ENCODE peak calls at places on chromosomes 11 and 22, in nine cellular contexts. B is GM23338, S is hepatocyte, H is neural progenitor cell, G is PC-3, W is OCI-LY7, L is SK-N-SH, R is HCT116, F is MM.1S. T is an unnamed sample.

GRCh38 chr11:2788751-2789140 is 89.0 kb upstream of the KCNQ1OT1 start:
- DNase-seq in B (no peak), S (no peak), H (no peak), G (no peak), W (no peak), L (no peak), R (no peak), F (no peak), T (no peak)

GRCh38 chr11:112810951-112811350 is 150.3 kb upstream of the NCAM1 start:
- DNase-seq in B (no peak), S (no peak), H (no peak), G (no peak), W (no peak), L (no peak), R (no peak), F (no peak), T (no peak)

GRCh38 chr22:36373258-36373579 is 14.5 kb downstream of the MYH9 start:
- DNase-seq in B (peak), S (no peak), H (no peak), G (peak), W (no peak), L (no peak), R (no peak), F (no peak), T (no peak)

GRCh38 chr11:120294096-120294495 is 31.0 kb upstream of the TLCD5 start:
- DNase-seq in B (no peak), S (no peak), H (no peak), G (no peak), W (no peak), L (no peak), R (no peak), F (no peak), T (no peak)

GRCh38 chr22:41873391-41873790 is 40.5 kb downstream of the SREBF2 start:
- DNase-seq in B (no peak), S (no peak), H (no peak), G (no peak), W (no peak), L (no peak), R (no peak), F (no peak), T (no peak)

GRCh38 chr22:38454011-38454360 is 1.0 kb downstream of the KCNJ4 start:
- DNase-seq in B (no peak), S (no peak), H (no peak), G (no peak), W (no peak), L (no peak), R (no peak), F (no peak), T (no peak)

GRCh38 chr11:71115770-71116434 is 136.5 kb downstream of the SHANK2 start:
- DNase-seq in B (no peak), S (no peak), H (no peak), G (no peak), W (no peak), L (no peak), R (no peak), F (no peak), T (peak)

GRCh38 chr22:27207907-27208306 is 550.5 kb downstream of the MIAT start:
- DNase-seq in B (no peak), S (no peak), H (no peak), G (no peak), W (no peak), L (no peak), R (no peak), F (no peak), T (peak)

GRCh38 chr11:33735426-33736147 is 636 bp downstream of the CD59 start:
- DNase-seq in B (peak), S (peak), H (peak), G (no peak), W (peak), L (peak), R (no peak), F (peak), T (peak)

GRCh38 chr22:37639771-37640590 is 512 bp downstream of the SH3BP1 start:
- DNase-seq in B (peak), S (no peak), H (peak), G (no peak), W (peak), L (peak), R (no peak), F (no peak), T (peak)

GRCh38 chr11:73267921-73268540 is 4.1 kb upstream of the P2RY6 start:
- DNase-seq in B (no peak), S (no peak), H (no peak), G (no peak), W (no peak), L (no peak), R (no peak), F (no peak), T (no peak)
- TF ChIP-seq EZH2phosphoT487 in B (no peak), S (no peak), H (no peak), G (no peak), W (no peak), L (no peak), R (no peak), F (no peak), T (no peak)

GRCh38 chr11:1760351-1761109 is 3.2 kb downstream of the CTSD start:
- DNase-seq in B (no peak), S (no peak), H (no peak), G (peak), W (no peak), L (no peak), R (no peak), F (no peak), T (peak)
- H3K27ac ChIP-seq in B (no peak), S (no peak), H (no peak), G (no peak), W (no peak), L (no peak), R (no peak), F (no peak), T (no peak)

GRCh38 chr22:47990486-47990885 is 1228.0 kb downstream of the TBC1D22A start:
- DNase-seq in B (no peak), S (no peak), H (no peak), G (no peak), W (no peak), L (no peak), R (no peak), F (no peak), T (no peak)
- TF ChIP-seq EZH2phosphoT487 in B (no peak), S (no peak), H (no peak), G (no peak), W (no peak), L (no peak), R (no peak), F (no peak), T (no peak)

DNA sequence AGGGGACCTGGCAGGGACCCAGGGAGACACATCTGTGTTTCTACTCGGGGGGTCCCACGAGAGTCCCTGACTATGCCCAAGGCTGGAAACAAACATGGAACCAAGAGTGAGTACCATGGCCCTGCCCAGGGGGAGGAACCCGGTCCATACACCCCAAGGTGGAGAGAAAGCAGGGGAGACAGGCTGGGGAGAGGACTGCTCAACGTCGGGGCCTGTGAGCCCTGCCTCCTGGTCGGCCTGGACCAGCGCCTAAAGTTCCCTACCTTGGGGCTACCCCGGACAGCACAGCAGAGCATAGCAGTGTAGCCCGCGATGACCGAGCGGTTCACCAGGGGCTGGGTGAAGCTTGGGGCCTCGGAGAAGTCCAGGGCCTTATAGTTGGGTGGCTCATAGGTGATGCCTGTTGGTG is 20.2 kb downstream of the MYBPC3 start:
- DNase-seq in B (no peak), S (no peak), H (peak), G (no peak), W (no peak), L (peak), R (no peak), F (no peak), T (no peak)
- H3K27ac ChIP-seq in B (no peak), S (peak), H (no peak), G (no peak), W (no peak), L (no peak), R (no peak), F (no peak), T (no peak)

GRCh38 chr11:19873730-19874129 is 161.1 kb downstream of the NAV2 start:
- DNase-seq in B (peak), S (no peak), H (peak), G (no peak), W (no peak), L (no peak), R (no peak), F (no peak), T (no peak)

GRCh38 chr11:19872526-19873135 is 160.0 kb downstream of the NAV2 start:
- DNase-seq in B (peak), S (no peak), H (peak), G (no peak), W (no peak), L (no peak), R (no peak), F (no peak), T (no peak)

GRCh38 chr11:19869946-19870589 is 157.4 kb downstream of the NAV2 start:
- DNase-seq in B (no peak), S (no peak), H (no peak), G (no peak), W (no peak), L (no peak), R (no peak), F (no peak), T (no peak)

GRCh38 chr11:19869466-19869865 is 156.8 kb downstream of the NAV2 start:
- DNase-seq in B (no peak), S (no peak), H (no peak), G (no peak), W (no peak), L (no peak), R (no peak), F (no peak), T (no peak)

DNA sequence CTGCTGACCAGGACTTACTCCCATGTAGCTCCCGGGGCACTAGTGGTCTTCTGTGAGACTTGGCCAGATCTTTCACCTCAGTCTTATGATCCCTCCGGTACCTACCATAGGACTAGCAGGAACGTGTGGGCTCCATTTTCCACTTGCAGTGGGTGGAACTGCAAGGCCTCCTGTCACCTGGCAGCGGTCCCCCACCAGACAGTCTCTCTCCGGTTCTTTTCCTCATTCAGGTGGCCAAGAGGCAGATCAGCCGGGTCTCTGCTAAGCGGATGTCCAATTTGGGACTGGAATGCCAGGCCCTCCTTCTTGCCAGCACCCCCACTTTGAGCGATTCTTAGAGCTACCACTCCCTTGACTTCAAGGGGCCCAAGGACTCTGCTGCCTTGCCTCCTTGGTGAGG is 158.9 kb downstream of the NAV2 start:
- DNase-seq in B (no peak), S (no peak), H (no peak), G (no peak), W (no peak), L (no peak), R (no peak), F (no peak), T (no peak)
- TF ChIP-seq EZH2phosphoT487 in B (no peak), S (no peak), H (no peak), G (no peak), W (no peak), L (no peak), R (no peak), F (no peak), T (no peak)

GRCh38 chr11:57513911-57514537 is 1.5 kb downstream of the SLC43A1 start:
- DNase-seq in B (peak), S (peak), H (peak), G (peak), W (peak), L (peak), R (no peak), F (no peak), T (peak)
- H3K27ac ChIP-seq in B (no peak), S (no peak), H (no peak), G (no peak), W (peak), L (no peak), R (no peak), F (no peak), T (no peak)